ENCODE peak calls at places on chromosomes 13 and 19, in six cellular contexts. X is cardiac muscle cell, Q is neural progenitor cell, A is fibroblast of lung, U is IMR-90, E is OCI-LY7. B is an unnamed sample.

GRCh38 chr13:79933389-79933788 is 407.5 kb downstream of the SPRY2 start:
- DNase-seq in X (no peak), Q (no peak), A (no peak), U (no peak), E (no peak), B (no peak)

GRCh38 chr19:3642987-3643386 is 16.4 kb upstream of the CACTIN start:
- DNase-seq in X (no peak), Q (peak; percentile 38), A (no peak), U (no peak), E (peak; percentile 39), B (no peak)

GRCh38 chr13:101490400-101491015 is 38.0 kb downstream of the ITGBL1 start:
- DNase-seq in X (no peak), Q (peak; percentile 34), A (peak; percentile 40), U (no peak), E (no peak), B (no peak)

GRCh38 chr13:77139311-77139710 is 112.4 kb upstream of the FBXL3 start:
- DNase-seq in X (no peak), Q (no peak), A (peak; percentile 53), U (peak; percentile 55), E (no peak), B (no peak)

GRCh38 chr13:97319088-97319487 is 97.0 kb downstream of the MBNL2 start:
- DNase-seq in X (peak; percentile 31), Q (no peak), A (no peak), U (peak; percentile 54), E (no peak), B (peak; percentile 78)

GRCh38 chr13:110531671-110532083 is 29.8 kb downstream of the RAB20 start:
- DNase-seq in X (no peak), Q (no peak), A (no peak), U (no peak), E (no peak), B (no peak)

GRCh38 chr19:32631381-32631780 is 43.6 kb downstream of the ANKRD27 start:
- DNase-seq in X (no peak), Q (peak; percentile 24), A (no peak), U (no peak), E (no peak), B (no peak)

GRCh38 chr13:97849305-97849704 is 104.2 kb upstream of the IPO5 start:
- DNase-seq in X (peak; percentile 39), Q (peak; percentile 20), A (peak; percentile 43), U (peak; percentile 52), E (peak; percentile 24), B (no peak)

GRCh38 chr19:43699506-43700367 is 16.1 kb upstream of the IRGC start:
- DNase-seq in X (peak; percentile 46), Q (peak; percentile 91), A (peak; percentile 52), U (peak; percentile 28), E (no peak), B (no peak)

GRCh38 chr13:103195762-103196161 is 129.5 kb upstream of the SLC10A2 start:
- DNase-seq in X (no peak), Q (no peak), A (no peak), U (no peak), E (no peak), B (no peak)

GRCh38 chr13:47027797-47028437 is 131.1 kb upstream of the HTR2A start:
- DNase-seq in X (no peak), Q (peak; percentile 7), A (no peak), U (no peak), E (no peak), B (no peak)

GRCh38 chr19:29620931-29621351 is 14.9 kb downstream of the POP4 start:
- DNase-seq in X (no peak), Q (no peak), A (no peak), U (no peak), E (no peak), B (no peak)

GRCh38 chr19:49875801-49876421 is 1.2 kb downstream of the AKT1S1 start:
- DNase-seq in X (peak; percentile 51), Q (peak; percentile 83), A (no peak), U (peak; percentile 29), E (peak; percentile 76), B (peak; percentile 66)

GRCh38 chr19:1281895-1282287 is 3.8 kb upstream of the EFNA2 start:
- DNase-seq in X (no peak), Q (no peak), A (no peak), U (no peak), E (no peak), B (no peak)

GRCh38 chr19:4502282-4503223 is 15.7 kb downstream of the PLIN4 start:
- DNase-seq in X (no peak), Q (no peak), A (no peak), U (peak; percentile 6), E (no peak), B (no peak)

GRCh38 chr13:58059624-58060023 is 428.1 kb downstream of the PCDH17 start:
- DNase-seq in X (no peak), Q (no peak), A (no peak), U (no peak), E (no peak), B (no peak)

GRCh38 chr13:110281736-110282135 is 25.2 kb downstream of the COL4A1 start:
- DNase-seq in X (no peak), Q (no peak), A (no peak), U (no peak), E (no peak), B (no peak)

GRCh38 chr13:32391101-32391620 is 36.8 kb downstream of the N4BP2L1 start:
- DNase-seq in X (no peak), Q (peak; percentile 15), A (no peak), U (no peak), E (no peak), B (no peak)

GRCh38 chr13:71249031-71249430 is 618.0 kb downstream of the DACH1 start:
- DNase-seq in X (no peak), Q (no peak), A (no peak), U (no peak), E (no peak), B (no peak)

GRCh38 chr13:113029487-113030258 is 60.7 kb downstream of the MCF2L start:
- DNase-seq in X (peak; percentile 18), Q (peak; percentile 70), A (no peak), U (no peak), E (peak; percentile 34), B (no peak)

GRCh38 chr13:44695520-44695919 is 119.4 kb upstream of the TSC22D1 start:
- DNase-seq in X (no peak), Q (no peak), A (no peak), U (no peak), E (no peak), B (no peak)

GRCh38 chr19:35021596-35021995 is 8.7 kb upstream of the SCN1B start:
- DNase-seq in X (no peak), Q (no peak), A (no peak), U (no peak), E (no peak), B (no peak)

GRCh38 chr19:14509382-14509781 is 8.8 kb downstream of the DNAJB1 start:
- DNase-seq in X (no peak), Q (no peak), A (no peak), U (no peak), E (no peak), B (no peak)

GRCh38 chr19:14514215-14514871 is 3.9 kb downstream of the DNAJB1 start:
- DNase-seq in X (no peak), Q (no peak), A (no peak), U (no peak), E (no peak), B (no peak)

GRCh38 chr19:14511245-14511625 is 7.0 kb downstream of the DNAJB1 start:
- DNase-seq in X (no peak), Q (no peak), A (no peak), U (no peak), E (no peak), B (no peak)

GRCh38 chr19:14515501-14516047 is 2.6 kb downstream of the DNAJB1 start:
- DNase-seq in X (no peak), Q (no peak), A (no peak), U (peak; percentile 52), E (no peak), B (no peak)

DNA sequence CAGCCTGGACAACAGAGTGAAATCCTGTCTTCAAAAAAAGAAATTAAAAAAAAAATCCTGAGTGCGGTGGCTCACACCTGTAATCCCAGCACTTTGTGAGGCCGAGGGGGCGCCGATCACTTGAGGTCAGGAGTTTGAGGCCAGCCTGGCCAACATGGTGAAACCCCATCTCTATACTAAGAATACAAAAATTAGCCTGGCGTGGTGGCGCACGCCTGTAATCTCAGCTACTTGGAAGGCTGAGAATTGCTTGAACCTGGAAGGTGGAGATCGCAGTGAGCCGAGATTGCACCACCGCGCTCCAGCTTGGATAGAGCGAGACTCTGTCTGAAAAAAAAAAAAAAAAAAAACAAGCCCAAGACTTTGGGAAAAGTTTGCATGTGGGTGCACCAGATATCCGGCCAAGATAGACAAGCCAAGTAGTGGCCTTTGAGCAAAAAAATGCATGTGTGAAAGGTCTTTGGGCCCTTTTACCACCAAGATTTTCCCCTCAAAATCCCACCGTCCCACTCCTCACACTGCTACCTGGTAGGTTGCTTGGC is 5.7 kb downstream of the DNAJB1 start:
- DNase-seq in X (no peak), Q (no peak), A (no peak), U (no peak), E (no peak), B (no peak)
- H3K4me1 ChIP-seq in X (peaks cover 14% of the 10 kb centered on the region), Q (peaks cover 5% of the 10 kb centered on the region), A (peaks cover 25% of the 10 kb centered on the region), U (peaks cover 20% of the 10 kb centered on the region), E (peaks cover 32% of the 10 kb centered on the region), B (peaks cover 30% of the 10 kb centered on the region)

GRCh38 chr13:30735025-30735967 is at the start of gene ALOX5AP:
- DNase-seq in X (no peak), Q (no peak), A (no peak), U (no peak), E (peak; percentile 92), B (no peak)
- H3K4me1 ChIP-seq in X (no peaks in the 10 kb centered on the region), Q (peaks cover 12% of the 10 kb centered on the region), A (peaks cover 6% of the 10 kb centered on the region), U (peaks cover 13% of the 10 kb centered on the region), E (peaks cover 51% of the 10 kb centered on the region), B (no peaks in the 10 kb centered on the region)

GRCh38 chr13:24272452-24273161 is 36.8 kb upstream of the C1QTNF9 start:
- DNase-seq in X (no peak), Q (no peak), A (peak; percentile 12), U (no peak), E (no peak), B (peak; percentile 67)

GRCh38 chr13:24271611-24272451 is 37.5 kb upstream of the C1QTNF9 start:
- DNase-seq in X (peak; percentile 90), Q (peak; percentile 30), A (peak; percentile 83), U (peak; percentile 76), E (no peak), B (peak; percentile 92)

GRCh38 chr13:24271231-24271610 is 38.2 kb upstream of the C1QTNF9 start:
- DNase-seq in X (no peak), Q (no peak), A (no peak), U (no peak), E (no peak), B (no peak)

GRCh38 chr13:24269803-24270202 is 39.6 kb upstream of the C1QTNF9 start:
- DNase-seq in X (peak; percentile 7), Q (no peak), A (peak; percentile 13), U (peak; percentile 60), E (no peak), B (no peak)

DNA sequence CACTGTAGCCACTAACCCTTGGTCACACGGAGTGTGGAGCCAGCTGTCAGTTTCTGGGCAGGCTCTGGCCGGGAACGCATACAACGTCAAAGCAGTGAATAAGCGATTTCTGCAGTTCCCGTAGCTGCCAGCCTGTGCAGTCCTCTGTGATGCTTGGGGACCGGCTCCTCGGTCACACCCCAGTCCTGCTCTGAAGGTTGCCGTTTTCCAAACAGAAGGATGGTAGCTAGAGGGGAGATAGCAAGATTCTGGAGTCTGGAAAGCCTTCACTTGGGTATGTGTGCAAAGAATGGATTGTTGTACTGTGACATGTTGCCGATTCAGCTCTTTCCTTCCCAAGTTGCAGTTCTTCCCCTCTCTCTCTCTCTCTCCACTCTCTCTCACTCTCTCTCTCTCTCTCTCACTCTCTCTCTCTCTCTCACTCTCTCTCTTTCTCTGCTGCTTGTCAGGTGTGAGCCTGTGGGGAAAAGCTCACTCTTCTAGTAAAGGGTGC is 38.7 kb upstream of the C1QTNF9 start:
- DNase-seq in X (peak; percentile 40), Q (peak; percentile 47), A (peak; percentile 62), U (peak; percentile 47), E (no peak), B (peak; percentile 82)
- H3K4me1 ChIP-seq in X (peaks cover 34% of the 10 kb centered on the region), Q (peaks cover 28% of the 10 kb centered on the region), A (peaks cover 6% of the 10 kb centered on the region), U (peaks cover 18% of the 10 kb centered on the region), E (no peaks in the 10 kb centered on the region), B (peaks cover 47% of the 10 kb centered on the region)

GRCh38 chr19:8335343-8336071 is 7.6 kb downstream of the KANK3 start:
- DNase-seq in X (no peak), Q (no peak), A (no peak), U (no peak), E (no peak), B (no peak)
- H3K4me1 ChIP-seq in X (no peaks in the 10 kb centered on the region), Q (peaks cover 9% of the 10 kb centered on the region), A (no peaks in the 10 kb centered on the region), U (peaks cover 2% of the 10 kb centered on the region), E (no peaks in the 10 kb centered on the region), B (no peaks in the 10 kb centered on the region)

B was measured in adrenal gland.